ENCODE peak calls at places on chromosomes 3 and 15, in ten cellular contexts. One of them, this sample, is unnamed.
A peak's percentile ranks its signal among the peaks of the same experiment; 100 is the strongest.

GRCh38 chr3:133329626-133330025 is 70.2 kb upstream of the BFSP2 start:
- DNase-seq in mesothelial cell of epicardium: no peak
- DNase-seq in EH: no peak
- DNase-seq in immature natural killer cell: no peak
- DNase-seq in neural crest cell: no peak
- DNase-seq in Calu3: no peak
- DNase-seq in IMR-90: no peak
- DNase-seq in ELF-1: no peak
- DNase-seq in activated naive CD4-positive, alpha-beta T cell treated with anti-CD3 and anti-CD28 coated beads, Interleukin-2, amount 50 U/mL, for 16 hours: no peak
- DNase-seq in NCI-H1092 treated with DMSO at 0.1 percent for 48 hours: peak; percentile 32
- DNase-seq in this sample: no peak

GRCh38 chr15:40857601-40858351 is 13.9 kb downstream of the SPINT1 start:
- DNase-seq in mesothelial cell of epicardium: peak; percentile 96
- DNase-seq in EH: peak; percentile 72
- DNase-seq in immature natural killer cell: peak; percentile 75
- DNase-seq in neural crest cell: peak; percentile 96
- DNase-seq in Calu3: peak; percentile 90
- DNase-seq in IMR-90: peak; percentile 48
- DNase-seq in ELF-1: peak; percentile 96
- DNase-seq in activated naive CD4-positive, alpha-beta T cell treated with anti-CD3 and anti-CD28 coated beads, Interleukin-2, amount 50 U/mL, for 16 hours: peak; percentile 80
- DNase-seq in NCI-H1092 treated with DMSO at 0.1 percent for 48 hours: peak; percentile 41
- DNase-seq in this sample: peak; percentile 71

GRCh38 chr3:134029256-134029733 is 430 bp downstream of the SLCO2A1 start:
- DNase-seq in mesothelial cell of epicardium: peak; percentile 52
- DNase-seq in EH: peak; percentile 33
- DNase-seq in immature natural killer cell: no peak
- DNase-seq in neural crest cell: no peak
- DNase-seq in Calu3: peak; percentile 32
- DNase-seq in IMR-90: peak; percentile 15
- DNase-seq in ELF-1: peak; percentile 52
- DNase-seq in activated naive CD4-positive, alpha-beta T cell treated with anti-CD3 and anti-CD28 coated beads, Interleukin-2, amount 50 U/mL, for 16 hours: no peak
- DNase-seq in NCI-H1092 treated with DMSO at 0.1 percent for 48 hours: no peak
- DNase-seq in this sample: no peak

GRCh38 chr3:86990171-86990733 is 697 bp downstream of the VGLL3 start:
- DNase-seq in mesothelial cell of epicardium: peak; percentile 48
- DNase-seq in EH: peak; percentile 55
- DNase-seq in immature natural killer cell: no peak
- DNase-seq in neural crest cell: peak; percentile 14
- DNase-seq in Calu3: peak; percentile 87
- DNase-seq in IMR-90: peak; percentile 26
- DNase-seq in ELF-1: peak; percentile 53
- DNase-seq in activated naive CD4-positive, alpha-beta T cell treated with anti-CD3 and anti-CD28 coated beads, Interleukin-2, amount 50 U/mL, for 16 hours: no peak
- DNase-seq in NCI-H1092 treated with DMSO at 0.1 percent for 48 hours: no peak
- DNase-seq in this sample: no peak

GRCh38 chr3:184832903-184833302 is 20.9 kb downstream of the VPS8 start:
- DNase-seq in mesothelial cell of epicardium: no peak
- DNase-seq in EH: no peak
- DNase-seq in immature natural killer cell: no peak
- DNase-seq in neural crest cell: no peak
- DNase-seq in Calu3: no peak
- DNase-seq in IMR-90: no peak
- DNase-seq in ELF-1: no peak
- DNase-seq in activated naive CD4-positive, alpha-beta T cell treated with anti-CD3 and anti-CD28 coated beads, Interleukin-2, amount 50 U/mL, for 16 hours: no peak
- DNase-seq in NCI-H1092 treated with DMSO at 0.1 percent for 48 hours: no peak
- DNase-seq in this sample: no peak

GRCh38 chr15:51366071-51366470 is 24.6 kb downstream of the GLDN start:
- DNase-seq in mesothelial cell of epicardium: no peak
- DNase-seq in EH: no peak
- DNase-seq in immature natural killer cell: no peak
- DNase-seq in neural crest cell: no peak
- DNase-seq in Calu3: no peak
- DNase-seq in IMR-90: no peak
- DNase-seq in ELF-1: no peak
- DNase-seq in activated naive CD4-positive, alpha-beta T cell treated with anti-CD3 and anti-CD28 coated beads, Interleukin-2, amount 50 U/mL, for 16 hours: no peak
- DNase-seq in NCI-H1092 treated with DMSO at 0.1 percent for 48 hours: no peak
- DNase-seq in this sample: no peak

GRCh38 chr15:70569718-70570231 is 193.6 kb downstream of the UACA start:
- DNase-seq in mesothelial cell of epicardium: peak; percentile 14
- DNase-seq in EH: no peak
- DNase-seq in immature natural killer cell: no peak
- DNase-seq in neural crest cell: no peak
- DNase-seq in Calu3: no peak
- DNase-seq in IMR-90: peak; percentile 69
- DNase-seq in ELF-1: no peak
- DNase-seq in activated naive CD4-positive, alpha-beta T cell treated with anti-CD3 and anti-CD28 coated beads, Interleukin-2, amount 50 U/mL, for 16 hours: no peak
- DNase-seq in NCI-H1092 treated with DMSO at 0.1 percent for 48 hours: no peak
- DNase-seq in this sample: no peak

GRCh38 chr3:146625117-146625775 is 20.1 kb upstream of the PLSCR5 start:
- DNase-seq in mesothelial cell of epicardium: no peak
- DNase-seq in EH: peak; percentile 5
- DNase-seq in immature natural killer cell: no peak
- DNase-seq in neural crest cell: no peak
- DNase-seq in Calu3: no peak
- DNase-seq in IMR-90: peak; percentile 2
- DNase-seq in ELF-1: no peak
- DNase-seq in activated naive CD4-positive, alpha-beta T cell treated with anti-CD3 and anti-CD28 coated beads, Interleukin-2, amount 50 U/mL, for 16 hours: no peak
- DNase-seq in NCI-H1092 treated with DMSO at 0.1 percent for 48 hours: no peak
- DNase-seq in this sample: no peak

GRCh38 chr15:27956285-27956684 is 142.8 kb downstream of the OCA2 start:
- DNase-seq in mesothelial cell of epicardium: no peak
- DNase-seq in EH: no peak
- DNase-seq in immature natural killer cell: no peak
- DNase-seq in neural crest cell: no peak
- DNase-seq in Calu3: no peak
- DNase-seq in IMR-90: no peak
- DNase-seq in ELF-1: no peak
- DNase-seq in activated naive CD4-positive, alpha-beta T cell treated with anti-CD3 and anti-CD28 coated beads, Interleukin-2, amount 50 U/mL, for 16 hours: no peak
- DNase-seq in NCI-H1092 treated with DMSO at 0.1 percent for 48 hours: no peak
- DNase-seq in this sample: no peak

GRCh38 chr3:71210257-71211002 is 373.1 kb downstream of the FOXP1 start:
- DNase-seq in mesothelial cell of epicardium: no peak
- DNase-seq in EH: peak; percentile 68
- DNase-seq in immature natural killer cell: no peak
- DNase-seq in neural crest cell: no peak
- DNase-seq in Calu3: no peak
- DNase-seq in IMR-90: peak; percentile 76
- DNase-seq in ELF-1: peak; percentile 80
- DNase-seq in activated naive CD4-positive, alpha-beta T cell treated with anti-CD3 and anti-CD28 coated beads, Interleukin-2, amount 50 U/mL, for 16 hours: no peak
- DNase-seq in NCI-H1092 treated with DMSO at 0.1 percent for 48 hours: no peak
- DNase-seq in this sample: no peak